ENCODE peak calls at places on chromosomes 11 and 22, in four cellular contexts. M, F, S and T are unnamed samples.

GRCh38 chr11:116960916-116961315 is 123.5 kb upstream of the APOA1 start:
- DNase-seq in F (no peak), S (peak; percentile 70), M (no peak), T (peak; percentile 50)

GRCh38 chr11:65537620-65538231 is 12.8 kb downstream of the SCYL1 start:
- DNase-seq in M (no peak), S (no peak), F (no peak), T (no peak)

GRCh38 chr11:17208257-17208999 is 642 bp upstream of the PIK3C2A start:
- DNase-seq in M (peak; percentile 39), S (no peak), F (no peak), T (peak; percentile 43)

GRCh38 chr11:1298695-1299492 is 10.5 kb downstream of the TOLLIP start:
- DNase-seq in M (peak; percentile 88), F (no peak), S (peak; percentile 73), T (no peak)

GRCh38 chr22:36885474-36885873 is 24.7 kb downstream of the NCF4 start:
- DNase-seq in M (no peak), S (no peak), F (no peak), T (no peak)

GRCh38 chr11:111733009-111733408 is 33.2 kb downstream of the PPP2R1B start:
- DNase-seq in S (peak; percentile 75), M (peak; percentile 64), F (no peak), T (peak; percentile 84)

GRCh38 chr11:129866328-129866727 is 29.1 kb downstream of the NFRKB start:
- DNase-seq in M (no peak), S (no peak), F (no peak), T (no peak)

GRCh38 chr11:107747622-107748021 is 35.8 kb upstream of the SLN start:
- DNase-seq in M (no peak), S (no peak), F (no peak), T (no peak)

GRCh38 chr11:120302001-120302805 is 22.9 kb upstream of the TLCD5 start:
- DNase-seq in F (no peak), M (peak; percentile 84), S (no peak), T (no peak)

GRCh38 chr11:123478352-123478986 is 48.4 kb downstream of the GRAMD1B start:
- DNase-seq in M (peak; percentile 22), F (peak; percentile 41), S (peak; percentile 63), T (peak; percentile 76)

GRCh38 chr11:73528420-73528819 is 69.5 kb downstream of the FAM168A start:
- DNase-seq in S (no peak), M (no peak), F (no peak), T (no peak)

GRCh38 chr22:46749682-46750529 is 11.9 kb upstream of the CERK start:
- DNase-seq in S (no peak), M (no peak), F (no peak), T (no peak)

DNA sequence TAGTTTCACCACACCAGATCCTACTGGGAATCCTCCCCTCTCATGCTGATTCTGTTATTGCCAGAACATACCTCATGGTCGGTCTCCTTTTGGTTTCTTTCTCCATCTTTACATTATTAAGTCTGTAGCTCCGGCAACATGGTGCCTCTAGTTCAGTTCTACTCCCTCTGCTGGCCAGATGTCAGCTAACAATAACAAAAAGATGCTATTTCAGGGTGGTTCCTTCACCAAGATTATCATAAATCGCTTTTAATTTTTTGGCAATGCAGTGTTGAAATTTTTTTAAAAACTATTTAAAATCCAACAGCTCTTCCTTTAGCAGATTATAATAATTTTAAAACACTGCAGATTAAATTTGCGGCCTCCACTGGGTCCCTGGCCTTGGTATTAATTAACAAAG is 492.8 kb upstream of the KIRREL3 start:
- DNase-seq in S (no peak), F (no peak), M (no peak), T (peak; percentile 4)
- TF ChIP-seq CTCF in S (peak; percentile 45), F (peak; percentile 23), M (no peak), T (peak; percentile 57)

GRCh38 chr11:88335284-88335683 is 2.3 kb downstream of the CTSC start:
- DNase-seq in F (no peak), M (no peak), S (no peak), T (no peak)
- H3K4me3 ChIP-seq in F (no peak overlapping the region), M (no peak overlapping the region), S (peak overlapping the region; percentile 64), T (peak overlapping the region; percentile 91)

GRCh38 chr11:59810189-59810910 is at the start of gene MRPL16:
- DNase-seq in F (peak; percentile 36), M (peak; percentile 82), S (peak; percentile 82), T (peak; percentile 69)

GRCh38 chr11:59815754-59816153 is 5.2 kb upstream of the MRPL16 start:
- DNase-seq in F (no peak), S (no peak), M (no peak), T (no peak)

GRCh38 chr11:59810911-59811259 is 307 bp upstream of the MRPL16 start:
- DNase-seq in F (no peak), S (no peak), M (no peak), T (no peak)

GRCh38 chr11:59813364-59813763 is 2.8 kb upstream of the MRPL16 start:
- DNase-seq in S (no peak), M (no peak), F (no peak), T (no peak)

DNA sequence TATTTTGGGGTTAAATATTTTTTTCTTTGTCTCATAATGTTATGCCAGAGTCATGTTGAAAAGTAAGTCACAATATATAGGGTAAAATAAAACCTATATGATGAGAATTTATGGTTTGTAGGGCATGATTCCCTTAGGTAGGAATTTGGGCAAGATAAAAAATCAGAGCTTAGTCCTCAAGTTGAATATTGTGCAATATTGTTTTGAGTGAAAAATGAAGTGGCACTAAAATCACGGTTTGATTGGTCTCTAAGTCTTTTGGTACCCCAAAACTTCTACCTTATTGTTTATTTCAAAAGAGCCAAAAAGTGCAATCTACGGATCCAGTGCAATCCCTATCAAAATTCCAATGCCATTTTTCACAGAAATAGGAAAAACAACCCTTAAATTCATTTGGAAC is 1.6 kb upstream of the MRPL16 start:
- DNase-seq in M (no peak), S (no peak), F (no peak), T (no peak)
- TF ChIP-seq CTCF in M (no peak), S (no peak), F (no peak), T (no peak)

DNA sequence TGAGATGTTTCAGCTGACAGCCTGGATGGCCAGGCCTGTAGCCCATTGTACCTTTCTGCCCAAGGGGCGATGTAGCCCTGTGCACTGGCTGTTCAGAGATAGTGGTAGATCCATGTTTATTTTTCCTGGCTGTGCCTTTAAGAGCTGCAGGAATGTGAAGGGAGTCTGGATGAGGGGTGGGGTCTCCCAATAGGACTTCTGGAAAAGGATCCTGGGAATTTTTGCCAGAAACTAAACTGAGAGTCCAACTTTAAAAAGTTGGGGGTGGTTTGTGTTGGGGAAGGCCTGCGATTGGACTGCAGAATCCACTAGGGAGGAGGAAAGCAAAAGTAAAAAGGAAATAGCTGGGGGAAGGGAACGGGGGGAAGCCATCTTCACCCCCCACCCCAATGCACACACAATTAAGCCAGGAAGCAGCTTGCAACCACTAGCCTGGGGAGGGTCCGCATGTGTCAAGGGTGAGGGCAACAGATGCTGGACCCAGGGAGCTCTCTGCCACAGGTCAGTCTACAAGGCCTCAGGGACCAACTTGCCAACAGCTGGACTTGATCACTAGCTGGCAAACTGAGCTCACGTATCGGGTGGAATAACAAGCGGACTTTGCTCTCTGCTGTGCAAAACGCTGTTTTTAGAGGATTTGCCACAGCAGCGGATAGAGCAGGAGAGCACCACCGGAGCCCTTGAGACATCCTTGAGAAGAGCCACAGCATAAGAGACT is at the start of gene OLFML1:
- DNase-seq in F (no peak), S (peak; percentile 51), M (no peak), T (no peak)
- H3K4me3 ChIP-seq in F (peak within 1 kb of the TSS; percentile 40), S (peak within 1 kb of the TSS; percentile 26), M (no peak within 1 kb of the TSS), T (no peak within 1 kb of the TSS)

DNA sequence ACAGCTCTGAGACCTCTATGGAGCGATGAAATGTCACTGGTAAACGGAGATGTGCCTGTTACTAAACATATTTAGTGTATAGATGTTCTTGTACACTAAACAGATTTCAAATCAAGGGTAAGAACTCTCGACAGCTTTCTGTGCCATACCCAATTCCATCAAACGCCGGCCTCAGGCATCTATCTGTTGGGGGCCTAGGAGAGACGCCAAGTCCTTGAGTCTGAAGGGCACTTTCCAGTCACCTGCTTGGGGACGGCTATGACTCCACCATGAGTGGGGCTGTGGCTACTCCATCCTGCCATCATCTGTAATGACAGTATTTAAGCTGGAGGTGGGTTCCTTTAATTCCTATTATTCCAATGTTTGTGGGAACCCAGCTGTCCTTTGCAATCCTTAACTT is 87.8 kb downstream of the SHANK2 start:
- DNase-seq in S (no peak), F (no peak), M (no peak), T (no peak)
- TF ChIP-seq CTCF in S (no peak), F (no peak), M (no peak), T (no peak)

DNA sequence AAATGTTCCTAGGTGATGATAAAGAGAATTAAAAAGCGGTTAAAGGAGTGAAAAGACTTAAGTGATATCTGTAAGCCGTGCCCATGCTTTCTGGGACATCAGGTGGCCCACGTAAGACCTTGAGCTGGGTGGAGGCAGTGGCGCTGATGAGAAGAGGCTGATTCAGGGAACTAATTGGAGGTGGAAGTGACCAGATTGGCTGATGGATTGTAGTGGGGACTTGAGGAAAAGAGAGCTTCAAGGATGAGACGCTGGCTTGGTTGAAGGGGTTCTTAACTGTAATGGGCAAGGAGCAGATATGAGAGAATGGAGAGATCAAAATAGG is 69.1 kb upstream of the EP300 start:
- DNase-seq in S (no peak), M (no peak), F (no peak), T (no peak)
- H3K4me3 ChIP-seq in S (no peak overlapping the region), M (no peak overlapping the region), F (no peak overlapping the region), T (no peak overlapping the region)

GRCh38 chr11:82863209-82863608 is 37.0 kb downstream of the PRCP start:
- DNase-seq in F (no peak), M (no peak), S (no peak), T (no peak)
- TF ChIP-seq CTCF in F (no peak), M (no peak), S (no peak), T (no peak)

DNA sequence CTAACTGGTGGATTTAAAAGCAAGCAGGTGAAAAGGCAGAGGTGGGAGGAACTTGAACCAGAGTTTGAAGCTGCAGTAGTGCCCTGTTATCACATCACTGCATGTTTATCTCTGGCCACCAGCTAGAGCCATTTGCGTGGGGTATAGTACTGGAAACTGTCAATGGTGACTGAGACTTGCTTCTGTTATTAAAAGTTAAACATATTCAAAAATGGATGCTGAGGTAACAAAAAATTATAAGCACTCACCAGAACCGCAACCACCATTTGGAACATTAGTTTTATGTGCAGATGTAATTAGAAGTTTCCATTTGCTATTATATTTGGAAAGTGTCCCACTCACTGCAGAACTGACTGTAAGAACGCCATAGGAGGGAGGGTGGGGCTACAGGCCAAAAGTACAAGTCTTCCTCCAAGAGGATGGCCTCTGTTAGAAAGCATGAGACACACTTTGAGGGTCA is 1.2 kb upstream of the CD59 start:
- DNase-seq in S (no peak), F (no peak), M (no peak), T (no peak)
- H3K4me3 ChIP-seq in S (peak overlapping the region; percentile 65), F (no peak overlapping the region), M (no peak overlapping the region), T (no peak overlapping the region)

DNA sequence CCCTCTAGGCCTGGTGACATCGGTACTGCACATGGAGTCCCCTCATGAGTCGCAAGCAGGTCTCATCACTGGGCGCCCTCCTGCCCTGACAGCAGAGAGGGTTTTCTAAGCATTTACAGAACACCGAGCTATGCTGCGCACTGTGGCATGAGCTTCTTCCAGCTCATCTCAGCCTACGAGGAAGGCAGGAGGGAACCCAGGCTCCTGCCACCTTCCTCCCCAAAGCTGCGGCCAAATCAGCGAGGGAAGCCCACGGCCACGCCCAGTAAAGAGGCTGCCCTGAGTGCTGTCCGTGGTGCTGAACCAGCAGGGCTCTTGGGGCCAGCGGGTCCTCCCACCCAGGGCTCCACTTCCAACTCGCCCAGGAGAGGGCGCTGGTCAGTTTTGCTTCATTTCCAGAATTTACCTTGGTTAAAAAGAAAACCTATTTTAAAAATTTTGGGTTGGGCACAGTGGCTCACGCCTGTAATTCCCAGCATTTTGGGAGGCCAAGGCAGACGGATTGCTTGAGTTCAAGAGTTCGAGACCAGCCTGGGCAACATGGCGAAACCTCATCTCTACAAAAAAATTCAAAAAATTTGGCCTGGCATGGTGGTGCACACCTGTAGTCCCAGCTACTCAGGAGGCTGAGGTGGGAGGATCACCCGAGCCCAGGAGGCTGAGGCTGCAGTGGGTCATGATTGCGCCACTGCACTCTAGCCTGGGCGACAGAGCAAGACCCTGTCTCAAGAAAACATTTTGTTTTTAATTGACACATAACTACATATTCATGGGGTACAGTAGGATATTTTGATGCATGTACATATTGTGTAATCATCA is 34.2 kb downstream of the PHF21B start:
- DNase-seq in F (peak; percentile 9), S (peak; percentile 51), M (peak; percentile 33), T (peak; percentile 69)
- TF ChIP-seq CTCF in F (peak; percentile 83), S (peak; percentile 89), M (no peak), T (peak; percentile 92)